ENCODE peak calls at places on chromosome 16, in seven cellular contexts. L is SW480; T is anterior cingulate cortex; G is dorsolateral prefrontal cortex; B is NCI-H748 treated with DMSO at 0.1 percent for 48 hours; A is stimulated activated CD8-positive, alpha-beta memory T cell treated with anti-CD3 and anti-CD28 coated beads, Interleukin-7, amount 100 ng/mL, for 1 hour; R is upper lobe of right lung. E is an unnamed sample.

GRCh38 chr16:85800321-85800669 is 800 bp downstream of the COX4I1 start:
- DNase-seq in A (no peak), R (no peak), L (no peak), G (no peak), T (no peak), B (no peak), E (no peak)

GRCh38 chr16:1137604-1138003 is 15.3 kb upstream of the CACNA1H start:
- DNase-seq in B (no peak), R (no peak), G (no peak), T (no peak), A (no peak), L (peak), E (no peak)

GRCh38 chr16:64416232-64417010 is 705.4 kb downstream of the CDH11 start:
- DNase-seq in L (no peak), R (no peak), G (no peak), A (no peak), T (no peak), B (no peak), E (no peak)

GRCh38 chr16:27768651-27769270 is 218.8 kb downstream of the KATNIP start:
- DNase-seq in B (no peak), G (no peak), A (no peak), L (no peak), T (no peak), R (peak), E (no peak)

GRCh38 chr16:8391219-8391757 is 199.0 kb downstream of the TMEM114 start:
- DNase-seq in A (no peak), L (no peak), G (no peak), B (no peak), R (no peak), T (no peak), E (no peak)

GRCh38 chr16:84741351-84741791 is 41.6 kb downstream of the USP10 start:
- DNase-seq in A (no peak), T (no peak), G (no peak), B (no peak), R (no peak), L (no peak), E (peak)

GRCh38 chr16:74298104-74298503 is 1.5 kb downstream of the PSMD7 start:
- DNase-seq in A (no peak), T (no peak), G (no peak), R (no peak), L (no peak), B (no peak), E (no peak)

GRCh38 chr16:74064120-74064735 is 232.4 kb upstream of the PSMD7 start:
- DNase-seq in G (no peak), L (no peak), A (no peak), T (no peak), B (no peak), R (no peak), E (no peak)

GRCh38 chr16:4915226-4915761 is 21.7 kb downstream of the PPL start:
- DNase-seq in A (no peak), G (no peak), L (peak), T (no peak), B (no peak), R (no peak), E (no peak)

GRCh38 chr16:82995927-82996441 is 369.2 kb downstream of the CDH13 start:
- DNase-seq in T (no peak), R (no peak), L (peak), G (no peak), B (peak), A (no peak), E (no peak)

GRCh38 chr16:50627419-50627818 is 53.7 kb downstream of the SNX20 start:
- DNase-seq in R (no peak), T (no peak), A (no peak), G (no peak), B (no peak), L (no peak), E (no peak)

GRCh38 chr16:61042736-61043135 is 993.5 kb downstream of the CDH8 start:
- DNase-seq in L (no peak), B (no peak), R (no peak), A (no peak), G (no peak), T (no peak), E (no peak)

GRCh38 chr16:87956771-87957279 is 5.6 kb downstream of the BANP start:
- DNase-seq in L (no peak), G (no peak), T (no peak), B (no peak), A (no peak), R (no peak), E (no peak)

GRCh38 chr16:51390877-51391276 is 239.8 kb upstream of the SALL1 start:
- DNase-seq in A (no peak), L (no peak), G (no peak), T (no peak), B (no peak), R (no peak), E (no peak)

GRCh38 chr16:10827691-10828341 is 9.2 kb upstream of the TVP23A start:
- DNase-seq in T (no peak), L (no peak), R (peak), A (no peak), G (no peak), B (no peak), E (no peak)

GRCh38 chr16:23092801-23093117 is 56.5 kb downstream of the USP31 start:
- DNase-seq in R (no peak), L (no peak), T (no peak), B (no peak), A (no peak), G (no peak), E (no peak)

GRCh38 chr16:31052131-31052530 is 18.8 kb downstream of the STX4 start:
- DNase-seq in G (no peak), A (no peak), L (peak), R (no peak), T (no peak), B (no peak), E (no peak)

GRCh38 chr16:69089091-69089912 is 16.2 kb upstream of the HAS3 start:
- DNase-seq in A (no peak), L (no peak), G (no peak), T (no peak), B (no peak), R (peak), E (no peak)

GRCh38 chr16:74605332-74605731 is 1.6 kb downstream of the GLG1 start:
- DNase-seq in A (no peak), L (no peak), T (no peak), G (no peak), R (no peak), B (no peak), E (no peak)

GRCh38 chr16:58155839-58156238 is 26.7 kb upstream of the CFAP20 start:
- DNase-seq in G (no peak), L (no peak), T (no peak), R (no peak), B (no peak), A (no peak), E (no peak)

GRCh38 chr16:46822270-46822669 is 8.7 kb downstream of the C16orf87 start:
- DNase-seq in R (no peak), A (no peak), B (no peak), L (no peak), T (no peak), G (no peak), E (no peak)

GRCh38 chr16:28297784-28298510 is 5.6 kb downstream of the SBK1 start:
- DNase-seq in L (no peak), A (no peak), G (no peak), R (no peak), T (no peak), B (no peak), E (no peak)

GRCh38 chr16:69123894-69124293 is 8.5 kb downstream of the CHTF8 start:
- DNase-seq in T (no peak), G (no peak), B (peak), L (peak), R (peak), A (no peak), E (no peak)

GRCh38 chr16:57039148-57039812 is 49.9 kb downstream of the NLRC5 start:
- DNase-seq in G (no peak), L (no peak), A (no peak), B (no peak), T (no peak), R (no peak), E (no peak)

E was measured in C1 segment of cervical spinal cord.